ENCODE peak calls at places on chromosomes 13 and 19, in five cellular contexts. Z, U, Y, B and O are unnamed samples.

GRCh38 chr19:42273407-42274064 is 4.5 kb downstream of the CIC start:
- DNase-seq in Z (no peak), U (no peak), Y (peak; percentile 76), B (peak; percentile 67), O (no peak)

GRCh38 chr19:41225238-41226052 is 6.4 kb downstream of the AXL start:
- DNase-seq in Z (peak; percentile 69), U (no peak), Y (no peak), B (no peak), O (no peak)

GRCh38 chr19:18023596-18024212 is 15.7 kb downstream of the ARRDC2 start:
- DNase-seq in Z (peak; percentile 29), U (no peak), Y (peak; percentile 95), B (peak; percentile 92), O (no peak)

GRCh38 chr19:13149628-13150186 is 468 bp downstream of the STX10 start:
- DNase-seq in Z (no peak), U (peak; percentile 42), Y (peak; percentile 94), B (peak; percentile 89), O (no peak)

GRCh38 chr13:35722438-35723060 is 246.1 kb upstream of the MAB21L1 start:
- DNase-seq in Z (no peak), U (no peak), Y (no peak), B (no peak), O (no peak)

GRCh38 chr13:51628059-51628852 is 44.0 kb downstream of the WDFY2 start:
- DNase-seq in Z (no peak), U (no peak), Y (no peak), B (no peak), O (no peak)

GRCh38 chr13:29883941-29884518 is 33.6 kb upstream of the UBL3 start:
- DNase-seq in Z (peak; percentile 28), U (no peak), Y (no peak), B (no peak), O (no peak)

GRCh38 chr13:109576331-109576813 is 210.0 kb downstream of the IRS2 start:
- DNase-seq in Z (no peak), U (no peak), Y (no peak), B (no peak), O (no peak)

GRCh38 chr19:2391118-2391725 is 31.2 kb downstream of the TMPRSS9 start:
- DNase-seq in Z (peak; percentile 66), U (peak; percentile 41), Y (no peak), B (no peak), O (peak; percentile 42)

GRCh38 chr13:25288966-25289365 is 1.7 kb upstream of the MTMR6 start:
- DNase-seq in Z (no peak), U (no peak), Y (no peak), B (no peak), O (no peak)

GRCh38 chr19:2867025-2867991 is at the start of gene ZNF556:
- DNase-seq in Z (peak; percentile 48), U (peak; percentile 53), Y (no peak), B (no peak), O (peak; percentile 88)

GRCh38 chr19:42024622-42025111 is 30.6 kb upstream of the ATP1A3 start:
- DNase-seq in Z (no peak), U (no peak), Y (no peak), B (no peak), O (no peak)

GRCh38 chr13:64154514-64154913 is 2738.9 kb upstream of the PCDH20 start:
- DNase-seq in Z (no peak), U (no peak), Y (no peak), B (no peak), O (no peak)

GRCh38 chr13:31204592-31204991 is 4.8 kb downstream of the B3GLCT start:
- DNase-seq in Z (no peak), U (peak; percentile 7), Y (no peak), B (no peak), O (no peak)

GRCh38 chr19:35066121-35066520 is 24.6 kb downstream of the HPN start:
- DNase-seq in Z (no peak), U (no peak), Y (no peak), B (no peak), O (no peak)

GRCh38 chr19:10289836-10290438 is at the start of gene ICAM5:
- DNase-seq in Z (no peak), U (peak; percentile 49), Y (peak; percentile 77), B (no peak), O (no peak)

GRCh38 chr13:75792526-75793187 is 156.5 kb downstream of the LMO7 start:
- DNase-seq in Z (peak; percentile 15), U (no peak), Y (no peak), B (no peak), O (no peak)

GRCh38 chr13:72313546-72313945 is 413.9 kb downstream of the MZT1 start:
- DNase-seq in Z (no peak), U (no peak), Y (no peak), B (no peak), O (no peak)

GRCh38 chr19:3387645-3388589 is 21.5 kb downstream of the NFIC start:
- DNase-seq in Z (peak; percentile 62), U (no peak), Y (peak; percentile 87), B (peak; percentile 93), O (no peak)

GRCh38 chr19:42596391-42597071 is 1.8 kb upstream of the CEACAM8 start:
- DNase-seq in Z (peak; percentile 71), U (peak; percentile 53), Y (peak; percentile 87), B (no peak), O (no peak)

GRCh38 chr19:27971071-27971470 is 1241.9 kb downstream of the UQCRFS1 start:
- DNase-seq in Z (peak; percentile 70), U (no peak), Y (no peak), B (no peak), O (no peak)

GRCh38 chr13:41061075-41061913 is at the start of gene WBP4:
- DNase-seq in Z (peak; percentile 89), U (peak; percentile 87), Y (peak; percentile 98), B (peak; percentile 98), O (peak; percentile 83)

GRCh38 chr19:40799558-40800338 is 757 bp downstream of the EGLN2 start:
- DNase-seq in Z (peak; percentile 56), U (no peak), Y (peak; percentile 95), B (peak; percentile 86), O (no peak)

GRCh38 chr19:48543121-48543710 is 8.8 kb upstream of the SULT2B1 start:
- DNase-seq in Z (peak; percentile 69), U (no peak), Y (no peak), B (peak; percentile 77), O (no peak)